ENCODE peak calls at places on chromosome 21, in four cellular contexts. M is mesendoderm, F is mesenchymal stem cell, N is tibial nerve. B is an unnamed sample.

GRCh38 chr21:42459583-42460215 is 36.3 kb downstream of the RSPH1 start:
- DNase-seq in M (no peak), F (no peak), N (no peak), B (no peak)

GRCh38 chr21:34298797-34299539 is 64.8 kb upstream of the KCNE2 start:
- DNase-seq in N (no peak), M (no peak), F (no peak), B (no peak)

GRCh38 chr21:25569084-25569483 is 38.2 kb downstream of the MRPL39 start:
- DNase-seq in N (no peak), M (no peak), F (no peak), B (no peak)

GRCh38 chr21:35375115-35375514 is 326.0 kb upstream of the RUNX1 start:
- DNase-seq in M (no peak), N (no peak), F (peak; percentile 68), B (peak; percentile 38)

GRCh38 chr21:36783612-36784383 is 84.9 kb downstream of the SIM2 start:
- DNase-seq in N (no peak), F (peak; percentile 18), M (peak; percentile 64), B (peak; percentile 28)

GRCh38 chr21:37060296-37060695 is 12.6 kb downstream of the PIGP start:
- DNase-seq in N (peak; percentile 57), F (peak; percentile 99), M (peak; percentile 92), B (peak; percentile 80)

GRCh38 chr21:36135391-36136094 is 664 bp downstream of the CBR3 start:
- DNase-seq in N (peak; percentile 61), M (peak; percentile 81), F (peak; percentile 89), B (peak; percentile 78)

GRCh38 chr21:25464275-25464674 is 143.0 kb downstream of the MRPL39 start:
- DNase-seq in F (no peak), N (no peak), M (no peak), B (no peak)

GRCh38 chr21:25421327-25422028 is 185.8 kb downstream of the MRPL39 start:
- DNase-seq in F (peak; percentile 3), N (peak; percentile 45), M (peak; percentile 77), B (peak; percentile 19)

GRCh38 chr21:46059195-46059594 is 38.7 kb upstream of the COL6A2 start:
- DNase-seq in F (no peak), M (no peak), N (no peak), B (no peak)

GRCh38 chr21:45999581-46000181 is 18.1 kb downstream of the COL6A1 start:
- DNase-seq in F (no peak), N (no peak), M (no peak), B (no peak)

GRCh38 chr21:25759573-25759972 is 24.8 kb downstream of the GABPA start:
- DNase-seq in M (no peak), F (peak; percentile 17), N (no peak), B (no peak)

GRCh38 chr21:42013901-42014300 is 3.7 kb upstream of the ZBTB21 start:
- DNase-seq in N (no peak), M (no peak), F (no peak), B (no peak)

GRCh38 chr21:28317177-28317950 is 675.3 kb downstream of the LTN1 start:
- DNase-seq in M (no peak), N (no peak), F (no peak), B (no peak)

GRCh38 chr21:17536381-17536780 is 23.5 kb downstream of the CXADR start:
- DNase-seq in N (no peak), F (peak; percentile 10), M (no peak), B (no peak)

GRCh38 chr21:46294647-46295176 is 8.6 kb downstream of the YBEY start:
- DNase-seq in N (no peak), M (peak; percentile 31), F (peak; percentile 39), B (peak; percentile 72)

GRCh38 chr21:43618940-43619339 is 40.3 kb downstream of the HSF2BP start:
- DNase-seq in M (no peak), N (no peak), F (no peak), B (no peak)

GRCh38 chr21:42865361-42866160 is 13.8 kb downstream of the WDR4 start:
- DNase-seq in F (no peak), M (no peak), N (no peak), B (peak; percentile 41)

GRCh38 chr21:35179990-35180557 is 131.0 kb upstream of the RUNX1 start:
- DNase-seq in M (no peak), N (no peak), F (peak; percentile 57), B (peak; percentile 60)

GRCh38 chr21:35911412-35912191 is 148.7 kb downstream of the SETD4 start:
- DNase-seq in N (no peak), F (no peak), M (no peak), B (no peak)

GRCh38 chr21:18251065-18251464 is 6.4 kb downstream of the CHODL start:
- DNase-seq in M (no peak), F (no peak), N (no peak), B (no peak)

GRCh38 chr21:26835027-26835713 is 10.0 kb downstream of the ADAMTS1 start:
- DNase-seq in F (peak; percentile 84), M (peak; percentile 61), N (no peak), B (peak; percentile 77)

GRCh38 chr21:46527801-46528200 is 69.1 kb downstream of the DIP2A start:
- DNase-seq in F (no peak), N (no peak), M (peak; percentile 22), B (no peak)

GRCh38 chr21:17853393-17854275 is 34.5 kb upstream of the C21orf91 start:
- DNase-seq in M (no peak), F (no peak), N (no peak), B (no peak)

GRCh38 chr21:15004721-15005370 is 60.0 kb downstream of the NRIP1 start:
- DNase-seq in M (no peak), F (no peak), N (no peak), B (no peak)

GRCh38 chr21:17819878-17820232 is 699 bp upstream of the C21orf91 start:
- DNase-seq in M (peak; percentile 55), N (no peak), F (no peak), B (no peak)

GRCh38 chr21:37259426-37259825 is 7.7 kb downstream of the VPS26C start:
- DNase-seq in N (no peak), M (no peak), F (no peak), B (no peak)

GRCh38 chr21:42666023-42666747 is 12.8 kb downstream of the PDE9A start:
- DNase-seq in M (peak; percentile 39), F (no peak), N (no peak), B (no peak)

GRCh38 chr21:17783816-17784598 is 35.1 kb downstream of the C21orf91 start:
- DNase-seq in N (no peak), M (no peak), F (no peak), B (no peak)

GRCh38 chr21:8994640-8995511 is 1526.5 kb upstream of the TPTE start:
- DNase-seq in M (no peak), F (no peak), N (no peak), B (no peak)

GRCh38 chr21:28737671-28738279 is 254.9 kb downstream of the LTN1 start:
- DNase-seq in N (no peak), M (peak; percentile 30), F (peak; percentile 14), B (peak; percentile 30)

GRCh38 chr21:31482460-31482859 is 138.4 kb upstream of the TIAM1 start:
- DNase-seq in F (no peak), M (no peak), N (no peak), B (no peak)
- H3K27me3 ChIP-seq in F (no peaks in the 10 kb centered on the region), M (no peaks in the 10 kb centered on the region), N (no peaks in the 10 kb centered on the region), B (no peaks in the 10 kb centered on the region)

GRCh38 chr21:16305686-16306085 is 575.9 kb downstream of the USP25 start:
- DNase-seq in N (no peak), F (no peak), M (peak; percentile 32), B (peak; percentile 60)
- H3K4me3 ChIP-seq in N (peak overlapping the region; percentile 39), F (no peak overlapping the region), M (no peak overlapping the region), B (peak overlapping the region; percentile 39)

GRCh38 chr21:38956791-38957571 is 151.3 kb downstream of the ETS2 start:
- DNase-seq in N (no peak), M (no peak), F (peak; percentile 43), B (no peak)
- H3K36me3 ChIP-seq in N (no peaks in the 10 kb centered on the region), M (no peaks in the 10 kb centered on the region), F (no peaks in the 10 kb centered on the region), B (no peaks in the 10 kb centered on the region)

GRCh38 chr21:44759628-44760285 is 41.9 kb downstream of the UBE2G2 start:
- DNase-seq in F (no peak), M (no peak), N (no peak), B (no peak)
- H3K27me3 ChIP-seq in F (peaks cover 30% of the 10 kb centered on the region), M (no peaks in the 10 kb centered on the region), N (no peaks in the 10 kb centered on the region), B (no peaks in the 10 kb centered on the region)

DNA sequence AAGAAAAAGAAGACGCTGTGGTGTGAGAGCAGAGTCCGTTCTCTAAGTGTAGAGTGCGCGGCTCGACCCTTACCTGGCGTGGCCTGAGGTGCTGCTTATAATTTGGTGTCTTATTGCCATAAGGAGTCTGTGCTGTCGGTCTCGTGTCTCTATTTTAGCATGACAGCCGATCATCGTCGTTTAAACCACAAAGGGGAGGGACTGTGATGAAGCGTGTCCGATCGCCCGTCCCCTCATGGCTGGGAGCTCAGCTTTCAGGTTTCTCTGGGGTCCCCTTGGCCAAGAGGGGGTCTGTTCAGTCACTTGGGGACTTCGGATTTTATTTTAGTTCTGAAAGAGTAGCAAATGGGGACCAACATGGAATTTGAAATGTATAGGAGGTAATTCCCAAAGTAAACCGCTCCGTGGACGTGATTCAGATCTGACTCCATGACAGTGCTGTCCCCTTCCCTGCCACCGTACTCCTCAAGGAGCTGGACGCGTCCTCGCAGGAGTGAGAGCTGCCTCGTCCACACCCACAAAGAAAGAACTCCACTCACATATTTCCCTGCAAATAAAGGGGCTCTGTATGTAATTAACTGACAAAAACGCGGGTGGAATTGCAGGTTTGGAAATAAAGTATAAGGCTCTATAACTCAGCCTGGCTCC is 183.5 kb downstream of the ETS2 start:
- DNase-seq in M (no peak), N (no peak), F (no peak), B (no peak)
- H3K4me3 ChIP-seq in M (no peak overlapping the region), N (no peak overlapping the region), F (no peak overlapping the region), B (no peak overlapping the region)

DNA sequence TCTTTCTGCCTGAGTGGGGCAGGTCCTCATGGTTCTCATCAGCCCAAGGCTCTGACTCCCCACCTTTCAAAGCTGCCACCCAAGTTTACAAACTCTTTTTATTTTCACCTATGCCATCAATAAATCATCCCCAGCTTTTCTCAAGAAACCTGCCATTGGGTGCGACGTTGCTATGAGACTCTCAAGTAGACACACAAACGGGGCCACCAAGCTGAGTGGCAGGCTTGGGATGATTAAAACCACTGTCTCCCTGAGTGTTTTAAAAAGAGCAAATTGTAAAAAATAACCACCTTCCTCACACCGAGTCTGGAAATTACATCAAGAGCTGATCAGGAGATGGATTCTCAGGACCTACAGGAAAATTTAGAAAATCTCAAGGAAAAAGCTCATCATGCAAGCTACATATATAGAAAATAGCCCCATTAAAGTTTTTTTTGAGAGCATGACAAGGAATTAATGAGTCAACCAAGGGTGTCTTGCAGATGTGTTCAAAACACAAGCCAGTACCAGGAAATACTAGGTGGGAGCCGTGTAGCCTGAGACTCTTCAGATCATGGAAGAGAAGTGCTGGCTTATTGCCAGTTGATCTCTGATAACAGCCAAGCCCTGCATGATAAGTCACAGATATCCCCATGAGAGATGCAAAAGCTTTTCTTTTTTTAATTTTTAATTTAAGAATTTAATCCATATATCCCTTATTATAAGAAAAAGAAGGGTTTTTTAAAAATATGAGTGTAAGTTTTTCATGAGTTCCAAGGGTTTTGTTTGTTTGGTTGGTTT is 158.4 kb upstream of the BACE2 start:
- DNase-seq in F (no peak), M (no peak), N (no peak), B (no peak)
- H3K36me3 ChIP-seq in F (no peaks in the 10 kb centered on the region), M (no peaks in the 10 kb centered on the region), N (no peaks in the 10 kb centered on the region), B (no peaks in the 10 kb centered on the region)